ENCODE peak calls at places on chromosomes 13 and 19, in seven cellular contexts. Z is T-helper 2 cell, B is suprapubic skin, Q is HuH-7.5, S is ureter, J is NCI-H1092 treated with DMSO at 0.1 percent for 48 hours, O is esophagus squamous epithelium. M is an unnamed sample.

GRCh38 chr19:19498255-19498991 is 16.9 kb downstream of the TSSK6 start:
- DNase-seq in Z (no peak), B (peak; percentile 56), Q (no peak), S (no peak), J (no peak), O (no peak), M (no peak)

GRCh38 chr13:99314640-99315176 is 7.5 kb upstream of the GPR183 start:
- DNase-seq in Z (peak; percentile 49), B (no peak), Q (no peak), S (no peak), J (no peak), O (no peak), M (no peak)

GRCh38 chr19:42469311-42470239 is 26.8 kb upstream of the CXCL17 start:
- DNase-seq in Z (no peak), B (no peak), Q (no peak), S (no peak), J (no peak), O (no peak), M (no peak)

GRCh38 chr13:93147293-93147645 is 79.3 kb upstream of the GPC6 start:
- DNase-seq in Z (no peak), B (no peak), Q (no peak), S (no peak), J (no peak), O (no peak), M (no peak)

GRCh38 chr13:27654816-27655215 is 33.1 kb downstream of the POLR1D start:
- DNase-seq in Z (no peak), B (no peak), Q (no peak), S (no peak), J (no peak), O (no peak), M (no peak)

GRCh38 chr19:48617146-48617937 is 1.6 kb downstream of the RPL18 start:
- DNase-seq in Z (no peak), B (no peak), Q (no peak), S (no peak), J (no peak), O (no peak), M (no peak)

GRCh38 chr19:16673226-16673625 is 12.3 kb downstream of the TMEM38A start:
- DNase-seq in Z (no peak), B (no peak), Q (no peak), S (no peak), J (no peak), O (no peak), M (no peak)

GRCh38 chr19:16676101-16676798 is 15.3 kb downstream of the TMEM38A start:
- DNase-seq in Z (no peak), B (no peak), Q (peak; percentile 39), S (no peak), J (no peak), O (no peak), M (no peak)

GRCh38 chr19:49758292-49758691 is 4.8 kb downstream of the TSKS start:
- DNase-seq in Z (no peak), B (no peak), Q (no peak), S (no peak), J (no peak), O (no peak), M (no peak)

GRCh38 chr13:110397445-110397844 is 90.4 kb downstream of the COL4A2 start:
- DNase-seq in Z (no peak), B (no peak), Q (no peak), S (no peak), J (no peak), O (no peak), M (no peak)

GRCh38 chr19:44808463-44809371 is at the start of gene BCAM:
- DNase-seq in Z (no peak), B (peak; percentile 75), Q (peak; percentile 94), S (peak; percentile 69), J (peak; percentile 21), O (no peak), M (peak; percentile 87)

GRCh38 chr13:31773538-31773937 is 34.2 kb downstream of the RXFP2 start:
- DNase-seq in Z (no peak), B (no peak), Q (no peak), S (no peak), J (no peak), O (no peak), M (no peak)

GRCh38 chr19:38009650-38010229 is 102.7 kb downstream of the SIPA1L3 start:
- DNase-seq in Z (no peak), B (no peak), Q (no peak), S (no peak), J (no peak), O (no peak), M (no peak)

GRCh38 chr13:102779426-102780159 is 6.0 kb upstream of the TEX30 start:
- DNase-seq in Z (no peak), B (no peak), Q (no peak), S (no peak), J (no peak), O (no peak), M (no peak)

GRCh38 chr13:35690546-35690945 is 214.1 kb upstream of the MAB21L1 start:
- DNase-seq in Z (no peak), B (no peak), Q (no peak), S (no peak), J (no peak), O (no peak), M (no peak)

GRCh38 chr13:90414691-90415596 is 932.5 kb upstream of the MIR17HG start:
- DNase-seq in Z (no peak), B (no peak), Q (no peak), S (no peak), J (no peak), O (no peak), M (no peak)

GRCh38 chr19:43479226-43479625 is 13.8 kb upstream of the LYPD3 start:
- DNase-seq in Z (no peak), B (no peak), Q (no peak), S (no peak), J (no peak), O (no peak), M (no peak)

GRCh38 chr19:50230379-50231351 is 27.2 kb downstream of the MYH14 start:
- DNase-seq in Z (no peak), B (no peak), Q (no peak), S (no peak), J (no peak), O (no peak), M (no peak)

GRCh38 chr13:114224201-114224600 is 10.5 kb upstream of the CDC16 start:
- DNase-seq in Z (no peak), B (no peak), Q (no peak), S (no peak), J (no peak), O (no peak), M (no peak)

GRCh38 chr19:35704218-35704617 is at the start of gene ZBTB32:
- DNase-seq in Z (no peak), B (no peak), Q (no peak), S (no peak), J (no peak), O (no peak), M (no peak)

GRCh38 chr19:41994521-41994971 is 516 bp upstream of the ATP1A3 start:
- DNase-seq in Z (peak; percentile 16), B (no peak), Q (no peak), S (no peak), J (no peak), O (no peak), M (no peak)

GRCh38 chr13:113552786-113553540 is 31.6 kb upstream of the TFDP1 start:
- DNase-seq in Z (no peak), B (no peak), Q (no peak), S (peak; percentile 15), J (no peak), O (no peak), M (no peak)

GRCh38 chr13:40292108-40292507 is 374.3 kb downstream of the FOXO1 start:
- DNase-seq in Z (no peak), B (no peak), Q (no peak), S (no peak), J (no peak), O (no peak), M (peak; percentile 76)

GRCh38 chr19:4369888-4370260 is 26.5 kb downstream of the MPND start:
- DNase-seq in Z (peak; percentile 59), B (peak; percentile 70), Q (no peak), S (peak; percentile 77), J (no peak), O (no peak), M (no peak)

GRCh38 chr13:55001881-55002280 is 1973.3 kb downstream of the OLFM4 start:
- DNase-seq in Z (no peak), B (no peak), Q (no peak), S (no peak), J (no peak), O (no peak), M (no peak)

GRCh38 chr13:97485328-97485727 is 51.4 kb downstream of the RAP2A start:
- DNase-seq in Z (no peak), B (no peak), Q (no peak), S (no peak), J (no peak), O (no peak), M (no peak)

GRCh38 chr19:1027020-1027952 is 878 bp downstream of the CNN2 start:
- DNase-seq in Z (no peak), B (no peak), Q (no peak), S (no peak), J (no peak), O (no peak), M (no peak)

GRCh38 chr19:58468216-58468839 is 1.4 kb downstream of the ZNF324 start:
- DNase-seq in Z (no peak), B (no peak), Q (no peak), S (no peak), J (no peak), O (no peak), M (no peak)

GRCh38 chr19:1219786-1220451 is 14.3 kb downstream of the STK11 start:
- DNase-seq in Z (no peak), B (no peak), Q (no peak), S (no peak), J (no peak), O (no peak), M (no peak)

GRCh38 chr13:45325806-45326205 is 15.2 kb downstream of the TPT1 start:
- DNase-seq in Z (no peak), B (no peak), Q (no peak), S (no peak), J (no peak), O (no peak), M (peak; percentile 65)

GRCh38 chr19:1040476-1041271 is 767 bp downstream of the ABCA7 start:
- DNase-seq in Z (peak; percentile 88), B (peak; percentile 91), Q (peak; percentile 100), S (peak; percentile 89), J (peak; percentile 65), O (peak; percentile 55), M (peak; percentile 94)